ENCODE peak calls at places on chromosomes 6 and 20, in four cellular contexts. D is HepG2, W is GM12878, H is K562. N is an unnamed sample.
A peak's percentile ranks its signal among the peaks of the same experiment; 100 is the strongest.

GRCh38 chr20:49510562-49511117 is 28.2 kb upstream of the KCNB1 start:
- DNase-seq in D (no peak), W (no peak), H (no peak), N (no peak)

GRCh38 chr6:169415179-169415578 is 161.5 kb upstream of the THBS2 start:
- DNase-seq in D (no peak), W (no peak), H (no peak), N (peak; percentile 6)

GRCh38 chr6:25369043-25369442 is 89.9 kb downstream of the CARMIL1 start:
- DNase-seq in D (no peak), W (no peak), H (no peak), N (no peak)

GRCh38 chr6:34583461-34583860 is 27.3 kb upstream of the SPDEF start:
- DNase-seq in D (no peak), W (no peak), H (no peak), N (no peak)

GRCh38 chr6:150275489-150275888 is 93.3 kb upstream of the IYD start:
- DNase-seq in D (no peak), W (no peak), H (no peak), N (no peak)

GRCh38 chr6:111725446-111726112 is 119.9 kb upstream of the TRAF3IP2 start:
- DNase-seq in D (no peak), W (no peak), H (no peak), N (no peak)

GRCh38 chr20:57387945-57388351 is 3.2 kb upstream of the RBM38 start:
- DNase-seq in D (no peak), W (no peak), H (no peak), N (no peak)

GRCh38 chr20:35307666-35308653 is 15.7 kb upstream of the FAM83C start:
- DNase-seq in D (no peak), W (no peak), H (no peak), N (peak; percentile 37)

GRCh38 chr6:30770592-30770991 is 26.2 kb upstream of the IER3 start:
- DNase-seq in D (no peak), W (no peak), H (no peak), N (no peak)

GRCh38 chr6:34036357-34037069 is 109.4 kb downstream of the GRM4 start:
- DNase-seq in D (no peak), W (peak; percentile 30), H (no peak), N (no peak)

GRCh38 chr6:112690497-112691202 is 343.5 kb downstream of the RFPL4B start:
- DNase-seq in D (no peak), W (no peak), H (no peak), N (no peak)

GRCh38 chr20:45088247-45088646 is 12.7 kb downstream of the KCNS1 start:
- DNase-seq in D (no peak), W (no peak), H (no peak), N (no peak)

GRCh38 chr6:150765457-150765764 is 100.1 kb upstream of the MTHFD1L start:
- DNase-seq in D (no peak), W (peak; percentile 33), H (no peak), N (no peak)

GRCh38 chr6:142523485-142523884 is 221.7 kb downstream of the ADGRG6 start:
- DNase-seq in D (no peak), W (no peak), H (no peak), N (no peak)

GRCh38 chr6:167328086-167328485 is 3.2 kb downstream of the TTLL2 start:
- DNase-seq in D (no peak), W (no peak), H (no peak), N (no peak)

GRCh38 chr6:123965894-123966293 is 162.2 kb downstream of the NKAIN2 start:
- DNase-seq in D (peak; percentile 35), W (no peak), H (no peak), N (peak; percentile 7)

GRCh38 chr6:85756982-85757381 is 114.3 kb upstream of the SYNCRIP start:
- DNase-seq in D (no peak), W (no peak), H (peak; percentile 12), N (peak; percentile 3)

GRCh38 chr6:106142876-106143431 is 56.8 kb downstream of the PRDM1 start:
- DNase-seq in D (no peak), W (no peak), H (no peak), N (no peak)

GRCh38 chr20:9510926-9511325 is 3.5 kb upstream of the LAMP5 start:
- DNase-seq in D (no peak), W (peak; percentile 66), H (no peak), N (no peak)

GRCh38 chr20:19652591-19653026 is 105.4 kb upstream of the RIN2 start:
- DNase-seq in D (no peak), W (peak; percentile 16), H (no peak), N (no peak)

GRCh38 chr6:137777299-137778075 is 89.6 kb upstream of the TNFAIP3 start:
- DNase-seq in D (no peak), W (no peak), H (no peak), N (no peak)

GRCh38 chr20:17859002-17859615 is 109.5 kb downstream of the SNX5 start:
- DNase-seq in D (peak; percentile 99), W (peak; percentile 45), H (no peak), N (no peak)

GRCh38 chr6:44353336-44353735 is 10.9 kb downstream of the SPATS1 start:
- DNase-seq in D (no peak), W (no peak), H (no peak), N (no peak)

GRCh38 chr20:59752101-59752586 is 147.8 kb downstream of the PHACTR3 start:
- DNase-seq in D (no peak), W (peak; percentile 58), H (no peak), N (no peak)

GRCh38 chr20:37542281-37542680 is 14.6 kb upstream of the BLCAP start:
- DNase-seq in D (peak; percentile 81), W (no peak), H (no peak), N (peak; percentile 63)

GRCh38 chr6:137705166-137706064 is 161.6 kb upstream of the TNFAIP3 start:
- DNase-seq in D (peak; percentile 71), W (no peak), H (peak; percentile 77), N (peak; percentile 33)

GRCh38 chr20:20202793-20203192 is 150.5 kb downstream of the CFAP61 start:
- DNase-seq in D (no peak), W (no peak), H (no peak), N (no peak)

GRCh38 chr20:38731738-38732113 is 7.4 kb downstream of the SLC32A1 start:
- DNase-seq in D (no peak), W (no peak), H (no peak), N (no peak)

GRCh38 chr6:4489538-4489937 is 286.7 kb upstream of the CDYL start:
- DNase-seq in D (no peak), W (no peak), H (no peak), N (no peak)

GRCh38 chr20:20215976-20216727 is 151.8 kb upstream of the INSM1 start:
- DNase-seq in D (no peak), W (no peak), H (no peak), N (no peak)

GRCh38 chr6:121436966-121437756 is 1.7 kb downstream of the GJA1 start:
- DNase-seq in D (no peak), W (no peak), H (no peak), N (peak; percentile 14)

GRCh38 chr6:148343383-148343782 is 745 bp downstream of the SASH1 start:
- DNase-seq in D (no peak), W (no peak), H (no peak), N (no peak)

GRCh38 chr6:119476554-119476953 is 127.0 kb upstream of the MAN1A1 start:
- DNase-seq in D (no peak), W (no peak), H (no peak), N (no peak)

GRCh38 chr6:111427341-111428116 is 55.5 kb downstream of the REV3L start:
- DNase-seq in D (peak; percentile 85), W (peak; percentile 54), H (no peak), N (no peak)

GRCh38 chr20:15945301-15945700 is 627.9 kb downstream of the KIF16B start:
- DNase-seq in D (no peak), W (no peak), H (no peak), N (no peak)
- TF ChIP-seq JUNB in D (no peak), W (no peak), H (no peak), N (no peak)

GRCh38 chr6:108733706-108734105 is 114.5 kb upstream of the ARMC2 start:
- DNase-seq in D (no peak), W (no peak), H (no peak), N (no peak)

GRCh38 chr6:108735991-108736345 is 112.3 kb upstream of the ARMC2 start:
- DNase-seq in D (no peak), W (no peak), H (no peak), N (no peak)

GRCh38 chr6:108736832-108737231 is 111.4 kb upstream of the ARMC2 start:
- DNase-seq in D (peak; percentile 27), W (no peak), H (peak; percentile 47), N (peak; percentile 26)

GRCh38 chr6:108734336-108734922 is 113.8 kb upstream of the ARMC2 start:
- DNase-seq in D (no peak), W (no peak), H (no peak), N (no peak)

GRCh38 chr6:108735310-108735990 is 112.8 kb upstream of the ARMC2 start:
- DNase-seq in D (no peak), W (no peak), H (no peak), N (no peak)
- TF ChIP-seq KDM1A in D (no peak), W (no peak), H (peak; percentile 34), N (no peak)

DNA sequence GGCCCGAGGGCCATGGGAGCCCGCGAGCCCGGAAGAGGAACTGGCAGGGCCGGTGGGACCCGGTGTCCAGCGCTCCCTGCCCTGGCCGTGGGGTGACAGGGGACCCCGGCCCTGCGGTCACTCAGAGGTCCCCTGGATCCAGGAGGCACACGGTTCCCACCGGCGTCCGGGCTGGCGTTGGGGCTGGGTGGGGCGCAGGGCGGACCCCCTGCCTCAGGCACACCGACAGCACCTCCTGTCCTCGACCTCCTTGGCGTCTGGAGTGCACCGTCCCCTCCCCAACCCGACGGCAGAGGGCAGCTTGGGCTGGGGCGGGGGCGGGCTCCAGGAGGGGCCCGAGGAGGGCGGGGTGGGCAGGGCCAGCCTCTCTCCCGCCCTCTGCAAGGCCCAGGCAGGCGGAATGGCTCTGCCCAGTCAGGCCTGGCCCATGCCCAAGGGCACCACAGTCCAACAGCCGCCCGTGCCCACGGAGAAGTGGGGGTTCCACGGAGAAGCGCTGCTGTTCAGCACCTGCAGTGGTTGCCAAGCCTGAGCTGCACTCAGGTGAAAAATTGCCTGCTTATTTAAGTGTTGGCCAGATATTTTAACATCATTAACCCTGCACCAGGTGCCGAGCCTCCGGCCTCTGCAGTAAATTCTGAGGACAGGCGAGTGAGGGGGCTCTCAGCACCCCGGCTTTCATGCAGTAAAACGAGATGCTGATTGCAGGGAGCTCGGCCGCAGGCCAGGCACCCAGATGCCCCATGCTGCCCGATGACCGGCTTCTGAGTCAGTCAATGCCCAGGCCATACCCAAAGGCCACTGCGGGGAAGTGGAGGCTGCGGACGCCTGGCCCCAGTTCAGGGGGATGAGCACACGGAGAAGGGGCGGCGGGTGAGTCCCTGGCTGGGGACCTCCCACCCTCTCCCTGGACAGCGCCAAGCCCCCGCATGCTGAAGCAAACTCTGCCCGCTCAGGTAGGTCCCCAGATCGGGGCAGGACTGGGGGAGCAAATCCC is at the start of gene SRMS:
- DNase-seq in D (no peak), W (no peak), H (no peak), N (no peak)
- TF ChIP-seq JUNB in D (no peak), W (no peak), H (no peak), N (no peak)

GRCh38 chr6:20939161-20939775 is 405.0 kb downstream of the CDKAL1 start:
- DNase-seq in D (no peak), W (no peak), H (no peak), N (no peak)
- TF ChIP-seq KDM1A in D (no peak), W (no peak), H (no peak), N (no peak)

N was measured in A549.